ENCODE peak calls at places on chromosomes 16 and 17, in seven cellular contexts. A is fibroblast of the aortic adventitia; E is heart right ventricle; L is lower lobe of right lung; Y is CD8-positive, alpha-beta T cell; D is astrocyte; N is neural progenitor cell. P is an unnamed sample.

GRCh38 chr17:19768046-19768782 is 20.1 kb upstream of the ALDH3A1 start:
- DNase-seq in A (no peak), E (no peak), L (no peak), Y (no peak), D (no peak), N (no peak), P (no peak)

GRCh38 chr16:82177555-82177954 is 7.5 kb upstream of the MPHOSPH6 start:
- DNase-seq in A (no peak), E (no peak), L (no peak), Y (no peak), D (no peak), N (no peak), P (no peak)

GRCh38 chr16:70529051-70529777 is 5.6 kb downstream of the SF3B3 start:
- DNase-seq in A (peak), E (no peak), L (no peak), Y (no peak), D (peak), N (no peak), P (peak)

GRCh38 chr17:50630524-50631194 is 4.0 kb upstream of the ABCC3 start:
- DNase-seq in A (no peak), E (peak), L (peak), Y (peak), D (no peak), N (peak), P (no peak)

GRCh38 chr17:77829871-77830799 is 128.4 kb upstream of the TNRC6C start:
- DNase-seq in A (peak), E (peak), L (peak), Y (no peak), D (peak), N (peak), P (peak)

GRCh38 chr16:59988591-59988990 is 1254.5 kb upstream of the GOT2 start:
- DNase-seq in A (no peak), E (no peak), L (no peak), Y (no peak), D (no peak), N (no peak), P (no peak)

GRCh38 chr17:17425591-17425990 is 51.2 kb upstream of the MED9 start:
- DNase-seq in A (no peak), E (no peak), L (no peak), Y (no peak), D (no peak), N (no peak), P (peak)

GRCh38 chr17:57006040-57006439 is 28.1 kb downstream of the SCPEP1 start:
- DNase-seq in A (no peak), E (no peak), L (no peak), Y (no peak), D (no peak), N (no peak), P (no peak)

GRCh38 chr17:48745381-48746275 is 17.1 kb upstream of the HOXB13 start:
- DNase-seq in A (no peak), E (no peak), L (no peak), Y (no peak), D (no peak), N (peak), P (no peak)

GRCh38 chr17:41806685-41807445 is 4.9 kb downstream of the P3H4 start:
- DNase-seq in A (no peak), E (no peak), L (no peak), Y (no peak), D (no peak), N (no peak), P (no peak)

GRCh38 chr17:63035695-63036094 is 69.7 kb downstream of the TANC2 start:
- DNase-seq in A (no peak), E (no peak), L (no peak), Y (no peak), D (peak), N (no peak), P (peak)

GRCh38 chr16:1920727-1921155 is 2.5 kb upstream of the HS3ST6 start:
- DNase-seq in A (no peak), E (no peak), L (no peak), Y (no peak), D (no peak), N (peak), P (no peak)

GRCh38 chr17:64355536-64356303 is 34.9 kb downstream of the PECAM1 start:
- DNase-seq in A (peak), E (no peak), L (no peak), Y (no peak), D (peak), N (no peak), P (peak)

GRCh38 chr17:61581611-61582349 is 9.2 kb downstream of the NACA2 start:
- DNase-seq in A (no peak), E (no peak), L (no peak), Y (no peak), D (no peak), N (no peak), P (no peak)

GRCh38 chr17:41539071-41539492 is 11.0 kb upstream of the KRT19 start:
- DNase-seq in A (no peak), E (no peak), L (no peak), Y (no peak), D (no peak), N (no peak), P (no peak)

GRCh38 chr17:75064460-75064859 is 17.4 kb downstream of the KCTD2 start:
- DNase-seq in A (no peak), E (no peak), L (no peak), Y (no peak), D (no peak), N (no peak), P (no peak)

GRCh38 chr16:31183432-31184428 is 3.8 kb downstream of the FUS start:
- DNase-seq in A (no peak), E (no peak), L (no peak), Y (no peak), D (no peak), N (no peak), P (no peak)

GRCh38 chr17:35283767-35284166 is 40.9 kb downstream of the SLFN5 start:
- DNase-seq in A (no peak), E (no peak), L (no peak), Y (no peak), D (no peak), N (no peak), P (no peak)

GRCh38 chr17:66531826-66532439 is 229.5 kb downstream of the PRKCA start:
- DNase-seq in A (no peak), E (no peak), L (no peak), Y (no peak), D (no peak), N (no peak), P (no peak)

GRCh38 chr17:66538776-66539175 is 236.4 kb downstream of the PRKCA start:
- DNase-seq in A (no peak), E (no peak), L (no peak), Y (no peak), D (no peak), N (no peak), P (no peak)

GRCh38 chr17:66535611-66536010 is 233.2 kb downstream of the PRKCA start:
- DNase-seq in A (no peak), E (no peak), L (no peak), Y (no peak), D (no peak), N (no peak), P (no peak)

GRCh38 chr17:66537518-66537917 is 235.1 kb downstream of the PRKCA start:
- DNase-seq in A (no peak), E (no peak), L (no peak), Y (no peak), D (no peak), N (no peak), P (no peak)

GRCh38 chr17:66533572-66533971 is 231.2 kb downstream of the PRKCA start:
- DNase-seq in A (peak), E (no peak), L (no peak), Y (no peak), D (peak), N (peak), P (no peak)
- TF ChIP-seq CTCF in A (no peak), E (no peak), L (no peak), Y (no peak), D (peak), N (peak), P (no peak)

GRCh38 chr17:80856863-80857488 is 134.7 kb upstream of the CHMP6 start:
- DNase-seq in A (no peak), E (no peak), L (no peak), Y (no peak), D (no peak), N (no peak), P (no peak)
- H3K4me3 ChIP-seq in A (no peak), E (no peak), L (no peak), Y (no peak), D (no peak), N (no peak), P (no peak)

DNA sequence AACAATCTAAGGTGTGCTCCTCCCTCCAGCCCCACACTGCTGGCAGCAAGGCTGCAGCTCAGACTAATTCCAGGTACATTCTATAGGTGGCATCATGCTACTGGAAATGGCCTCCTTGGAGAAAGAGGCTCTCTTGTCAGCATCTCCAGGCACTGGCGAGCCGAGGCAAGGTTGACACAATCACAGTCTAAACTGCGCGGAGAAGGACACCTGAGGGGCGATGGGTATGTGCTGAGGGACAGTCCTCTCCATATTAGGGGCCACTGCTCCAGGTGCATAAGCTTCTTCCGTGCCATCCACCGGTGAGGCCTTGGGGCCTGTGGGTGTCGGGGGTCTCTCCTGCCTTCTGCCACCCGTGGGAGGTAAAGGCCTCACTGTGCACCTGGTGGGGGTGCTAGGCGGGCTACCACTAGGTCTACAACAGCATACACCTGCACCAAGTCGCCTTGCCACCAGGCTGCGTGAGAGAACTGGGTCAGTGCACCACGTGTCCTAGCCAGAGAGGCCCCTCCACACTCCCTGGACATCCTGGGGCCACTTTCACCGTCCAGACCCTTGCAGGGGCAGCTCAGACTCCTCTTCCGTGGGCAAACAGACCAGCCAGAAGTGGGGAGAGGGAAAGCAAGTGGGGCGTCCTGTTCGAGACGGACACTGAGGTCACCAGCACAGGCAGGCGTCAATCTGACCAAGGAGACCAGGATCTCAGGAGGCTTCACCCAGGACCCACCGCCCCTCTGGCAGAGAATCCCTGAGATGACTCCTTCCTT is 12.1 kb upstream of the CBX8 start:
- DNase-seq in A (no peak), E (no peak), L (no peak), Y (no peak), D (no peak), N (peak), P (no peak)
- TF ChIP-seq CTCF in A (no peak), E (peak), L (peak), Y (no peak), D (peak), N (peak), P (peak)

GRCh38 chr16:74607967-74608356 is 1.0 kb upstream of the GLG1 start:
- DNase-seq in A (peak), E (no peak), L (no peak), Y (no peak), D (no peak), N (peak), P (peak)

GRCh38 chr16:74608944-74609343 is 2.0 kb upstream of the GLG1 start:
- DNase-seq in A (no peak), E (no peak), L (no peak), Y (peak), D (no peak), N (no peak), P (no peak)

GRCh38 chr16:74606521-74607309 is at the start of gene GLG1:
- DNase-seq in A (peak), E (peak), L (peak), Y (peak), D (peak), N (peak), P (peak)

GRCh38 chr16:74607310-74607966 is 524 bp upstream of the GLG1 start:
- DNase-seq in A (no peak), E (no peak), L (no peak), Y (no peak), D (no peak), N (no peak), P (no peak)

DNA sequence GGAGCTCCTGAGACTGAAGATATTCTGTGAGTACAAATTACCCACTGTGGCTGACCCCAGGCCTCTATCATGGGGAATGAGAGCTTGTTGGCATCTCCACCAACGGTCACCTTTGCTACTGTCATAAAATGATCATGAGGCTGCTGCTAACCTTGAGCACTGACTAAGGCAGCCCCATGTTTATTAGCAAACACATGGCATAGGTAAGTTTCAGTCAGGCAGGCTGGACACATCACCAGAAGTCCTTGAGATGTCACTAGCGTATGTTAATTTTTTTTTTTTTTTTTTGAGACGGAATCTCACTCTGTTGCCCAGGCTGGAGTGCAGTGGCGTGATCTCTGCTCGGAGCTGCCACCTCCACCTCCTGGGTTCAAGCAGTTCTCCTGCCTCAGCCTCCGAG is 1.5 kb upstream of the GLG1 start:
- DNase-seq in A (no peak), E (no peak), L (no peak), Y (no peak), D (no peak), N (no peak), P (no peak)
- H3K4me3 ChIP-seq in A (no peak), E (no peak), L (no peak), Y (no peak), D (no peak), N (no peak), P (no peak)

GRCh38 chr16:8572919-8573724 is 17.2 kb downstream of the TMEM114 start:
- DNase-seq in A (peak), E (no peak), L (no peak), Y (no peak), D (peak), N (peak), P (peak)
- TF ChIP-seq CTCF in A (peak), E (no peak), L (peak), Y (no peak), D (peak), N (peak), P (peak)

GRCh38 chr17:37742114-37742761 is 2.6 kb downstream of the HNF1B start:
- DNase-seq in A (peak), E (no peak), L (no peak), Y (no peak), D (no peak), N (peak), P (no peak)
- H3K4me3 ChIP-seq in A (peak), E (peak), L (peak), Y (peak), D (peak), N (peak), P (peak)

GRCh38 chr16:6726621-6727020 is 606.0 kb upstream of the RBFOX1 start:
- DNase-seq in A (no peak), E (no peak), L (no peak), Y (no peak), D (no peak), N (no peak), P (no peak)

GRCh38 chr16:6728381-6728780 is 604.3 kb upstream of the RBFOX1 start:
- DNase-seq in A (no peak), E (no peak), L (no peak), Y (no peak), D (no peak), N (no peak), P (no peak)

GRCh38 chr16:6722786-6723185 is 609.9 kb upstream of the RBFOX1 start:
- DNase-seq in A (no peak), E (no peak), L (no peak), Y (no peak), D (no peak), N (no peak), P (no peak)

DNA sequence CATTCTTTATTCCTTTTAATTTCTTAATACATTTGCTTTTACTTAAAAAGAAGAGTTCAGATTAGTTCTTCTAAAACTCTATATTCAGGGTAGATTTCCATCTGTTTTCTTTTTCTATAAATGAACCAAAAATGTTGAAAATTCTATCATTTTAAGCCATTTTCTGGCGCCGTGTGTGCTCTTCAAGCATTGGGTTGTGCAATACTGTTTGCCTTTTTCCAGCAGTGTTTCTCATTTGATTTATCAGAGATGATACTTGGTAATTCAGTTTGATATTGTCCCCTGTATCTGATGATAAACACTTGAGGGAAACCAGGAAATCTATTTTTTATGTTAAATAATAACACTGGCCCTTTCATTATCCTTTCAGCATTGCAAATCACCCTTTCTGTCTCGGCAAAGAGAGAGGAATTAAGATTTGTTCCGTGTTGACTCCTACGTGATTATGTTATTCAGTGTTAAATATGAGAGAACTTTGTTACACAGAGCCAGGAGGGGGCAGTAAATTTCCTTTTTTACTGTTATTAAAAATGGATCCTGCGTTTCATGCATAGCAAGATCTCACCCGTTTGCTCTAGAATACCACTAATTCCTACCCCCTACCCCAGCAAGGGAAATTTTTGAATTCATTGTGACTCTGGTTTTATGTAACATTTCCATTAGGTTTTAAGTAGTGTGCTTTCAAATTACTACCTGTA is 606.9 kb upstream of the RBFOX1 start:
- DNase-seq in A (no peak), E (no peak), L (no peak), Y (no peak), D (no peak), N (peak), P (no peak)
- TF ChIP-seq CTCF in A (no peak), E (no peak), L (no peak), Y (no peak), D (no peak), N (peak), P (no peak)

GRCh38 chr17:21377821-21378396 is 1.8 kb downstream of the KCNJ12 start:
- DNase-seq in A (no peak), E (no peak), L (no peak), Y (no peak), D (no peak), N (peak), P (no peak)

GRCh38 chr17:21376585-21376834 is 353 bp downstream of the KCNJ12 start:
- DNase-seq in A (no peak), E (peak), L (no peak), Y (no peak), D (no peak), N (peak), P (no peak)

GRCh38 chr17:21375757-21376584 is at the start of gene KCNJ12:
- DNase-seq in A (no peak), E (peak), L (no peak), Y (no peak), D (no peak), N (peak), P (peak)

GRCh38 chr17:21378553-21378952 is 2.4 kb downstream of the KCNJ12 start:
- DNase-seq in A (no peak), E (no peak), L (no peak), Y (no peak), D (no peak), N (no peak), P (no peak)

DNA sequence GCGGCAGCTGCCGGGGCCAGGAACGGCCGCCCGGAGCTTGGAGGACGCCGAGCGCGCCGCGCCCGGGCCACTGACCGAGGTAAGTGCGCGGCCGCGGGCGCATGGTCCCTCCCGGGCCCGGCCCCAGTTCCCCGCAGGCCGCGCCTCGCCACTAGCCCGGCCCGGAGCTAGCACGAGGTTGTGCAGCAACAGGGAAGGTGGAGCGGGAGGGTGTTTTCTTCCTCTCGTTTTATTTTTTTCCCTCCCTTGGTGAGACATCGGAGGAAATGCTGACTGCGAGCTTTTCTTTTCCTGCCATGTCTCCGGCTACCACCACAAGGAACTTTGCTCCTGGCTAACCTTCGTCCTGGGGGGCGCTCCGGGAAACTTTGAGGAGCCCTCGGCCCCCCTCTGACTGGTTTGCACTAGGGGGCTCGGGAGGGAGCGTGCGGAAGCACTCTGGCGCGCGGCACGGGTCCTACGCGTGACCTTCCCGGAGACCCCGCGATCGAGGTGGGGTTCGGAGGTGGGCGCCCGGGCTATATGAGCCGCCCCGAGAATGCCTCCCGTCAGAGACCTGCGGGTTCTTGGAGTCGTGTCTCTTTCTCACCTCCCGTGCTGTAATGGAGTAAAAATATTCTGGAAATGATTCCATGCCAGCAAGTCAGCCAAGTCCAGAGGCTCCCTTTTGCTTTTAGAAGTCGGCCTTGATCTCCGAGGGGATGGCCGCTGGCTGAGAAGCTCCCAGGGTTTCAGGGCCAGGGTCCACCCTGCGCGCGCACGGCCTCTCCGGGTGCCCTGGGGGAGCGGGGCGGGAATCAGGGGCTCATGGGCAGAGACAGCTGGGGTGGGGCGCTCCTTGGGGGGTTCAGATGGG is 906 bp downstream of the KCNJ12 start:
- DNase-seq in A (peak), E (peak), L (no peak), Y (no peak), D (peak), N (no peak), P (peak)
- H3K4me3 ChIP-seq in A (peak), E (peak), L (peak), Y (peak), D (peak), N (peak), P (peak)

DNA sequence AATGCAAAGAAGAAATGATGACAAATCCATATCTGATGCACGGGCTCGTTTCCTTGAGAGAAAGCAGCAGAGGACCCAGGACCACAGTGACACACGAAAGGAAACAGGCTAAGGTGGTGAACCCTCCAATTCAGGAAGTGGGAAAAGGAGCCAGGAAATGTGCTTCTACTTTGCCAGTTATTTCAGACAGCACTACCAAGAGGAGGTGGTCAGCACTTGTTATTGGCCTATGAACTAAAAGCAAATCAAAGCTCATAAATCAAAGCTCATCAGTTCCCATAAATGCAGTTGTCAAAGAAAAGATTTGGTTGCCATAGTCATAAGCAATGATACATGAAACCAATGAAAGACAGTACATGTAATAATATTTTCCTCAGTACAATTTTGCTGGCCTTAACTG is 12.6 kb upstream of the CLTC start:
- DNase-seq in A (no peak), E (no peak), L (no peak), Y (no peak), D (no peak), N (no peak), P (no peak)
- TF ChIP-seq CTCF in A (no peak), E (no peak), L (no peak), Y (no peak), D (no peak), N (no peak), P (no peak)

GRCh38 chr17:13362341-13363122 is 239.2 kb downstream of the HS3ST3A1 start:
- DNase-seq in A (peak), E (no peak), L (no peak), Y (no peak), D (peak), N (peak), P (peak)
- H3K4me3 ChIP-seq in A (peak), E (no peak), L (peak), Y (no peak), D (peak), N (no peak), P (peak)